ENCODE peak calls at places on chromosomes 4 and X, in four cellular contexts. A, B, Q and N are unnamed samples.

GRCh38 chrX:46737462-46737861 is 21.5 kb downstream of the SLC9A7 start:
- DNase-seq in A (no peak), B (no peak), Q (no peak), N (no peak)

GRCh38 chrX:115561605-115562491 is 874 bp downstream of the PLS3 start:
- DNase-seq in A (peak; percentile 4), B (peak; percentile 70), Q (no peak), N (no peak)

GRCh38 chr4:40842725-40843401 is 93.1 kb downstream of the NSUN7 start:
- DNase-seq in A (peak; percentile 32), B (no peak), Q (no peak), N (no peak)

GRCh38 chr4:84403656-84404055 is 95.4 kb downstream of the NKX6-1 start:
- DNase-seq in A (no peak), B (no peak), Q (no peak), N (no peak)

GRCh38 chrX:102840871-102841705 is 96.0 kb upstream of the RAB40AL start:
- DNase-seq in A (no peak), B (no peak), Q (no peak), N (no peak)

GRCh38 chr4:139550724-139551429 is 5.1 kb downstream of the SETD7 start:
- DNase-seq in A (no peak), B (peak; percentile 45), Q (no peak), N (no peak)

GRCh38 chrX:128020701-128021100 is 31.5 kb downstream of the ACTRT1 start:
- DNase-seq in A (peak; percentile 2), B (no peak), Q (no peak), N (no peak)

GRCh38 chrX:122517781-122518180 is 666.3 kb upstream of the GRIA3 start:
- DNase-seq in A (no peak), B (no peak), Q (no peak), N (no peak)

GRCh38 chrX:4320436-4320947 is 607.0 kb upstream of the PRKX start:
- DNase-seq in A (no peak), B (no peak), Q (no peak), N (no peak)

GRCh38 chr4:57147335-57148060 is 37.3 kb upstream of the IGFBP7 start:
- DNase-seq in A (no peak), B (no peak), Q (no peak), N (no peak)

GRCh38 chrX:119887721-119888425 is 7.8 kb upstream of the AKAP14 start:
- DNase-seq in A (peak; percentile 54), B (peak; percentile 20), Q (peak; percentile 44), N (no peak)

GRCh38 chr4:20954541-20954940 is 254.3 kb downstream of the PACRGL start:
- DNase-seq in A (no peak), B (no peak), Q (no peak), N (no peak)

GRCh38 chr4:16659120-16659519 is 239.3 kb downstream of the LDB2 start:
- DNase-seq in A (no peak), B (no peak), Q (no peak), N (no peak)

GRCh38 chrX:71859637-71860036 is 51.0 kb upstream of the NHSL2 start:
- DNase-seq in A (peak; percentile 12), B (no peak), Q (peak; percentile 6), N (no peak)

GRCh38 chr4:147825451-147826287 is 93.8 kb downstream of the ARHGAP10 start:
- DNase-seq in A (no peak), B (no peak), Q (no peak), N (no peak)

GRCh38 chr4:62670509-62670908 is 1470.4 kb downstream of the ADGRL3 start:
- DNase-seq in A (no peak), B (no peak), Q (no peak), N (no peak)

GRCh38 chr4:72817012-72817411 is 248.0 kb upstream of the ADAMTS3 start:
- DNase-seq in A (no peak), B (no peak), Q (no peak), N (no peak)

GRCh38 chrX:23548164-23548563 is 119.1 kb upstream of the PRDX4 start:
- DNase-seq in A (no peak), B (no peak), Q (no peak), N (no peak)

GRCh38 chr4:26060286-26060685 is 146.3 kb downstream of the SMIM20 start:
- DNase-seq in A (no peak), B (no peak), Q (no peak), N (no peak)

GRCh38 chr4:152189451-152190179 is 346.3 kb downstream of the FBXW7 start:
- DNase-seq in A (no peak), B (no peak), Q (no peak), N (no peak)

DNA sequence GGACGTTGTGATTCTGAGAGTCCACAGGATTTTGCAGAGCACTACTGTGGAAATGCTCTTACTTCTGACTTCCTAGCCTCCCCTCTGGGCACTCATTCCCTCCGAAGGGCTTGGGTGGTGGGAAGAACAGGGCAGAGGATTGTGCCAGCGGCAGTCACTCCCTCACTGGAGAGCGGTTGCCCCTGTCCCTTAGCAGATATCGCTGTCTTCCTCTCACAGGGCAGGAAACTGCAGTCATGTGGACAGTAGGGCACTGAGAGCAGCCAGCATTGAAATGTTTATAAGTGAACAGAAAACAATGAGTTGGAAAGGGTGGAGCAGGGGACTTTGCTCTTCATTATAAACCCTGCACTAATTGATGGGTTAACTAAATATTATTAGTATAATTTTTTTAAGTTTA is 24.7 kb upstream of the SGMS2 start:
- DNase-seq in A (no peak), B (no peak), Q (no peak), N (no peak)
- TF ChIP-seq POLR2A in A (no peak), B (no peak), Q (no peak), N (no peak)

GRCh38 chr4:114146947-114147618 is 167.6 kb upstream of the ARSJ start:
- DNase-seq in A (no peak), B (no peak), Q (no peak), N (no peak)
- TF ChIP-seq POLR2A in A (no peak), B (no peak), Q (no peak), N (no peak)

GRCh38 chr4:112515278-112516075 is 503 bp downstream of the NEUROG2 start:
- DNase-seq in A (no peak), B (no peak), Q (no peak), N (peak; percentile 35)
- TF ChIP-seq POLR2A in A (no peak), B (no peak), Q (no peak), N (no peak)

GRCh38 chrX:15747626-15748173 is 9.6 kb downstream of the CA5B start:
- DNase-seq in A (no peak), B (no peak), Q (no peak), N (no peak)
- TF ChIP-seq POLR2A in A (no peak), B (no peak), Q (no peak), N (no peak)

GRCh38 chrX:49163555-49164419 is 1.2 kb downstream of the MAGIX start:
- DNase-seq in A (peak; percentile 53), B (peak; percentile 87), Q (peak; percentile 63), N (peak; percentile 38)
- TF ChIP-seq POLR2A in A (peak; percentile 19), B (peak; percentile 58), Q (peak; percentile 23), N (peak; percentile 44)

GRCh38 chr4:156578713-156579112 is 392.9 kb downstream of the PDGFC start:
- DNase-seq in A (no peak), B (no peak), Q (no peak), N (no peak)
- TF ChIP-seq POLR2A in A (no peak), B (no peak), Q (no peak), N (no peak)

DNA sequence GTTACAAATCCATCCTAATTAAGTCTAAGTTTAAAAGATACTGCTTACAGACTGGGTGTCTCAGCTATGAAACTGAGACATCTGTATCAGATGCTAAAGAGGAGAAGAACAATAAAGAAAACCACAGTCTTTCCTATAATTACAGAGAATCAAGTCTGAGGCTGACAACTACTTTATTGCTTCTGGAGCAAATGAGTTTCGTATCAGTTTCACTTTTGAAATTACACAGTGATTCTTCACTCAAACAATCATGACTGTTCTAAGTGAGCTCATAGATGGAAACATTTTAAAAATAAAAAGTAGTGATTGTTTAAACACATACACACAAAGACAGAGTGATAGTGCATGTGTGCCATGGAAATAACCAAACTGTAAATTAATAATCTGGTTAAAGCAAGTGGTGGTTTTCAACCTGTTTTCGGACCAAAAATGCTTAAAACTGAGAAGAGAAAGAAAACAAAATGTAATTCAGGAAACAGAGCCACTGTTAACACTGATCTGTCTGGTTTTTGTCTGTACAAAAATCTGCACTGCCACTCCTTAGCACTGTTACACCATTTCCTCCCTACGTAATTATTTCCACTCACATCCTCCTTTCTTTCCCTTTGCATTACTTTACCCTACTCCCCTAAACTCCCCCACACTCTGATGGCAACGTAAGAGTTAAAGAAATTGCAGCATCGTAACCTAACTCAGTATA is 12.5 kb downstream of the RFC1 start:
- DNase-seq in A (no peak), B (no peak), Q (no peak), N (no peak)
- TF ChIP-seq POLR2A in A (no peak), B (no peak), Q (no peak), N (no peak)

GRCh38 chr4:151165205-151166000 is 66.0 kb downstream of the RPS3A start:
- DNase-seq in A (no peak), B (no peak), Q (no peak), N (no peak)

GRCh38 chr4:151166662-151167061 is 67.2 kb downstream of the RPS3A start:
- DNase-seq in A (no peak), B (no peak), Q (no peak), N (no peak)

GRCh38 chr4:151169900-151170299 is 70.5 kb downstream of the RPS3A start:
- DNase-seq in A (no peak), B (no peak), Q (no peak), N (no peak)

GRCh38 chr4:151167561-151167960 is 68.1 kb downstream of the RPS3A start:
- DNase-seq in A (no peak), B (no peak), Q (no peak), N (no peak)

GRCh38 chr4:151169223-151169622 is 69.8 kb downstream of the RPS3A start:
- DNase-seq in A (no peak), B (peak; percentile 62), Q (no peak), N (no peak)
- TF ChIP-seq POLR2A in A (no peak), B (no peak), Q (no peak), N (no peak)